ENCODE peak calls at places on chromosomes 7 and 10, in nine cellular contexts. E, H, U, W, Y, N, C, Z and I are unnamed samples.
A peak's percentile ranks its signal among the peaks of the same experiment; 100 is the strongest.

GRCh38 chr7:155462163-155462735 is 4.3 kb downstream of the EN2 start:
- DNase-seq in H (no peak), C (no peak), N (no peak), W (no peak), U (no peak), E (no peak), Y (no peak), Z (no peak), I (no peak)

GRCh38 chr10:31395695-31396094 is 76.7 kb downstream of the ZEB1 start:
- DNase-seq in Y (no peak), W (no peak), U (no peak), Z (no peak), E (no peak), C (no peak), N (no peak), H (no peak), I (no peak)

GRCh38 chr7:151025924-151026671 is 1.8 kb upstream of the ATG9B start:
- DNase-seq in H (no peak), Z (no peak), C (peak; percentile 65), Y (no peak), U (peak; percentile 82), W (no peak), N (no peak), E (no peak), I (no peak)

GRCh38 chr10:10056958-10057357 is 960.7 kb upstream of the CELF2 start:
- DNase-seq in C (peak; percentile 51), E (peak; percentile 10), N (peak; percentile 28), W (no peak), H (no peak), Y (no peak), Z (no peak), U (no peak), I (no peak)

GRCh38 chr10:114207349-114207748 is 28.2 kb downstream of the TDRD1 start:
- DNase-seq in W (no peak), H (no peak), Z (no peak), Y (no peak), C (no peak), U (no peak), E (no peak), N (no peak), I (no peak)

GRCh38 chr7:69597278-69598076 is 798 bp upstream of the AUTS2 start:
- DNase-seq in H (no peak), N (no peak), W (no peak), U (no peak), C (peak; percentile 61), Y (no peak), E (peak; percentile 67), Z (no peak), I (no peak)

GRCh38 chr7:149496642-149497391 is 792 bp downstream of the ZNF746 start:
- DNase-seq in H (no peak), Z (peak; percentile 49), Y (peak; percentile 45), W (peak; percentile 56), U (peak; percentile 23), E (peak; percentile 47), N (peak; percentile 13), C (peak; percentile 31), I (peak; percentile 40)

GRCh38 chr10:119022846-119023552 is 6.5 kb upstream of the NANOS1 start:
- DNase-seq in U (peak; percentile 82), N (peak; percentile 20), Z (no peak), C (peak; percentile 97), Y (no peak), H (no peak), W (no peak), E (no peak), I (no peak)

GRCh38 chr10:77989081-77989724 is 40.1 kb downstream of the POLR3A start:
- DNase-seq in Z (no peak), H (no peak), C (no peak), N (no peak), E (no peak), U (peak; percentile 86), Y (no peak), W (no peak), I (no peak)

DNA sequence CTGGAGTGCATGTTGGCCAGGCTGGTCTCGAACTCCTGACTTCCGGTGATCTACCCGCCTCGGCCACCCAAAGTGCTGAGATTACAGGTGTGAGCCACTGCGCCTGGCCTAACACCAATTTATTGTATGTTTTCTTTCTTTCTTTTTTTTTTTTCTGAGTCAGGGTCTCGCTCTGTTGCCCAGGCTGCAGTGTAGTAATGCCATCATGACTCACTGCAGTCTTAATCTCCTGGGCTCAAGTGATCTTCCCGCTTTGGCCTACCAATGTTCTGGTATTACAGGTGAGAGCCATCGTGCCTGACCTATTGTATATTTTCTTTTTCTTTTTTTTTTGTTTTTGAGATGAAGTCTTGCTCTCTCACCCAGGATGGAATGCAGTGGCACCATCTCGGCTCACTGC is 33.8 kb upstream of the UBE2H start:
- DNase-seq in E (no peak), C (no peak), N (no peak), Z (no peak), U (no peak), Y (no peak), W (no peak), H (no peak), I (no peak)
- H3K27ac ChIP-seq in E (no peak overlapping the region), C (no peak overlapping the region), N (no peak overlapping the region), Z (no peak overlapping the region), U (no peak overlapping the region), Y (no peak overlapping the region), W (no peak overlapping the region), H (no peak overlapping the region), I (no peak overlapping the region)

DNA sequence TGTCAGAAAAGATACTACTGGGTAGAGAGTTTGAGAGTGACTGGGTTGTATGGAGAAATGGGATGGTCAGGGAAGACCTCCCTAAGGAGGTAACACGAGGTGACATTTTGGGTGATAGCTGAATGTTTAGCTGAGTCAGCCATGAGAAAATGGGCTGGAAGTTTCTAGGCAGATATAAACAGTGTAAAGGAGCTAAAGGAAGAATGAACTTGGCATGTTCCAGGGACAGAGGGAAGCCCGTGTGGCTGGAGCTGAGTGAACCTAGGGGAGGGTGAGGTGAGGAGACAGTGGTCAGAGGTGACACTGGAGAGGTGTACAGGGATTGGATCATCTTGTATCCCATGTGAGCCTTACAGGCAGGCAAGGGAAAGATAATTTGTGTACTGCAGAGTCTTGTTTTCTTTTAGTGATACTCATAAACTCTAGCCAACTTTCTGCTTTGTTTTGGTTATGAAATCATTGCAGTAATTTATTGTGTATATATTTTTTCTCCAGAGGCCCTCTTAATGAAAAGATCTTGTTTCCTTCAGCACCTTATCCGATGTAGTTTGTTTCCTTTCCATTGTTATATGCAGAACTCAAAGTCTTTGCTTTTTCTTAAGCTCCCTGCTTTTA is 1.8 kb downstream of the STARD3NL start:
- DNase-seq in N (no peak), E (no peak), Y (no peak), W (no peak), U (no peak), C (peak; percentile 11), H (no peak), Z (no peak), I (no peak)
- H3K27ac ChIP-seq in N (peak overlapping the region; percentile 84), E (peak overlapping the region; percentile 18), Y (no peak overlapping the region), W (no peak overlapping the region), U (no peak overlapping the region), C (no peak overlapping the region), H (no peak overlapping the region), Z (no peak overlapping the region), I (peak overlapping the region; percentile 1)

GRCh38 chr7:139733751-139734150 is 44.0 kb downstream of the HIPK2 start:
- DNase-seq in Z (no peak), Y (no peak), U (no peak), C (no peak), H (no peak), N (no peak), W (no peak), E (no peak), I (no peak)
- H3K27ac ChIP-seq in Z (no peak overlapping the region), Y (no peak overlapping the region), U (peak overlapping the region; percentile 19), C (no peak overlapping the region), H (no peak overlapping the region), N (peak overlapping the region; percentile 99), W (peak overlapping the region; percentile 56), E (peak overlapping the region; percentile 41), I (no peak overlapping the region)

GRCh38 chr7:139648617-139648932 is 125.1 kb downstream of the CLEC2L start:
- DNase-seq in N (no peak), U (no peak), E (no peak), Y (no peak), C (peak; percentile 22), Z (no peak), H (no peak), W (no peak), I (no peak)
- H3K27ac ChIP-seq in N (no peak overlapping the region), U (peak overlapping the region; percentile 51), E (peak overlapping the region; percentile 20), Y (no peak overlapping the region), C (no peak overlapping the region), Z (peak overlapping the region; percentile 14), H (no peak overlapping the region), W (peak overlapping the region; percentile 89), I (no peak overlapping the region)

GRCh38 chr7:107579881-107580715 is at the start of gene BCAP29:
- DNase-seq in W (peak; percentile 78), C (peak; percentile 87), E (peak; percentile 87), N (peak; percentile 24), H (peak; percentile 9), Z (peak; percentile 69), U (peak; percentile 76), Y (peak; percentile 73), I (peak; percentile 80)

GRCh38 chr7:107581387-107582013 is 1.5 kb downstream of the BCAP29 start:
- DNase-seq in Z (no peak), W (no peak), H (no peak), U (peak; percentile 31), E (no peak), C (no peak), Y (no peak), N (no peak), I (no peak)

GRCh38 chr7:107579546-107579880 is 533 bp upstream of the BCAP29 start:
- DNase-seq in Z (no peak), C (no peak), E (no peak), W (no peak), U (no peak), H (no peak), Y (no peak), N (peak; percentile 22), I (no peak)

GRCh38 chr7:107582906-107583305 is 2.9 kb downstream of the BCAP29 start:
- DNase-seq in N (no peak), U (no peak), Z (no peak), H (no peak), C (no peak), W (no peak), E (no peak), Y (no peak), I (no peak)

DNA sequence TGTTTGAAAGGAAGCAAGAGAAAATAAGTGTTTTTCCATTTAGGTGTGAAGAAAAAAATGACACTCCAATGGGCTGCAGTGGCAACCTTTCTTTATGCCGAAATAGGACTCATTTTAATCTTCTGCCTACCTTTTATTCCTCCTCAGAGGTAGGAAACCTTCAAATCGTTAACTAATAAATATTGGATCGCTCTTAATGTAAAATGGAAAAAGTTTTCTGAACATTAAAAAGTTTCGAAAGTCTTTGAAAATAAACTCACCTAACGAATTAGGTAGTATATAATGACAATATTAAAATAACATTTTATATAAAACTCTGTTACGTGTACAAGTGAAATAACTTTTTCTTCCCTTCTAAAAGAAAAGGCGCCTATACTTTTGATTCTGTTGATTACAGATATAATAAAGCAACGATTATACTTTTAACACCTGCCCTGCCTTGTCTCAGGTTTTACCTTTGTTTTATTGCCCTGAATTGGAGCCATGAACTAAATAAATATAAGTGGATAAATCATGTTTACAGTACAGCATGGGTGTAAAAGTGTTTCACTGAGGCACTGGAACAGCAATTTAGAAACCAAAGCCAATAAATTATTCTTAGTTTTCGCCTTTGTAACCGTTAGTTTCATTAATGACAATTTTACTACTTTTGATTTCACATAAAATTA is 804 bp downstream of the BCAP29 start:
- DNase-seq in H (no peak), Y (no peak), Z (no peak), U (no peak), E (no peak), C (no peak), W (no peak), N (no peak), I (no peak)
- H3K27ac ChIP-seq in H (no peak overlapping the region), Y (peak overlapping the region; percentile 83), Z (no peak overlapping the region), U (peak overlapping the region; percentile 58), E (peak overlapping the region; percentile 93), C (peak overlapping the region; percentile 96), W (peak overlapping the region; percentile 89), N (peak overlapping the region; percentile 93), I (peak overlapping the region; percentile 84)

GRCh38 chr7:27640914-27641570 is 21.6 kb downstream of the HIBADH start:
- DNase-seq in W (no peak), Z (no peak), E (no peak), C (no peak), Y (no peak), N (peak; percentile 94), U (peak; percentile 93), H (no peak), I (no peak)
- H3K27ac ChIP-seq in W (no peak overlapping the region), Z (no peak overlapping the region), E (no peak overlapping the region), C (no peak overlapping the region), Y (no peak overlapping the region), N (peak overlapping the region; percentile 86), U (peak overlapping the region; percentile 84), H (no peak overlapping the region), I (no peak overlapping the region)